ENCODE peak calls at places on chromosomes 12 and 14, in seven cellular contexts. One of them, this sample, is unnamed.

GRCh38 chr14:92323031-92323915 is at the start of gene SLC24A4:
- ATAC-seq in activated T-cell treated with anti-CD3 and anti-CD28 coated beads, Interleukin-2, amount 50 U/mL, for 72 hours: peak; percentile 60
- ATAC-seq in heart left ventricle: no peak
- ATAC-seq in memory B cell: no peak
- ATAC-seq in aorta: peak; percentile 47
- ATAC-seq in activated CD4-positive, CD25-positive, alpha-beta regulatory T cell treated with anti-CD3 and anti-CD28 coated beads, Interleukin-2, amount 50 U/mL, for 24 hours: no peak
- ATAC-seq in left cardiac atrium: peak; percentile 61
- ATAC-seq in this sample: no peak

GRCh38 chr14:35927727-35928126 is 101.6 kb downstream of the BRMS1L start:
- ATAC-seq in activated T-cell treated with anti-CD3 and anti-CD28 coated beads, Interleukin-2, amount 50 U/mL, for 72 hours: no peak
- ATAC-seq in heart left ventricle: no peak
- ATAC-seq in memory B cell: no peak
- ATAC-seq in aorta: no peak
- ATAC-seq in activated CD4-positive, CD25-positive, alpha-beta regulatory T cell treated with anti-CD3 and anti-CD28 coated beads, Interleukin-2, amount 50 U/mL, for 24 hours: no peak
- ATAC-seq in left cardiac atrium: no peak
- ATAC-seq in this sample: no peak

GRCh38 chr12:47715877-47716548 is 9.3 kb downstream of the ENDOU start:
- ATAC-seq in activated T-cell treated with anti-CD3 and anti-CD28 coated beads, Interleukin-2, amount 50 U/mL, for 72 hours: no peak
- ATAC-seq in heart left ventricle: peak; percentile 0
- ATAC-seq in memory B cell: no peak
- ATAC-seq in aorta: peak; percentile 8
- ATAC-seq in activated CD4-positive, CD25-positive, alpha-beta regulatory T cell treated with anti-CD3 and anti-CD28 coated beads, Interleukin-2, amount 50 U/mL, for 24 hours: no peak
- ATAC-seq in left cardiac atrium: no peak
- ATAC-seq in this sample: no peak

GRCh38 chr14:30656190-30656632 is 34.1 kb downstream of the SCFD1 start:
- ATAC-seq in activated T-cell treated with anti-CD3 and anti-CD28 coated beads, Interleukin-2, amount 50 U/mL, for 72 hours: no peak
- ATAC-seq in heart left ventricle: no peak
- ATAC-seq in memory B cell: peak; percentile 72
- ATAC-seq in aorta: peak; percentile 54
- ATAC-seq in activated CD4-positive, CD25-positive, alpha-beta regulatory T cell treated with anti-CD3 and anti-CD28 coated beads, Interleukin-2, amount 50 U/mL, for 24 hours: no peak
- ATAC-seq in left cardiac atrium: no peak
- ATAC-seq in this sample: peak; percentile 43

GRCh38 chr12:64584173-64584555 is 26.1 kb upstream of the RASSF3 start:
- ATAC-seq in activated T-cell treated with anti-CD3 and anti-CD28 coated beads, Interleukin-2, amount 50 U/mL, for 72 hours: no peak
- ATAC-seq in heart left ventricle: no peak
- ATAC-seq in memory B cell: no peak
- ATAC-seq in aorta: no peak
- ATAC-seq in activated CD4-positive, CD25-positive, alpha-beta regulatory T cell treated with anti-CD3 and anti-CD28 coated beads, Interleukin-2, amount 50 U/mL, for 24 hours: no peak
- ATAC-seq in left cardiac atrium: no peak
- ATAC-seq in this sample: no peak

GRCh38 chr12:28569698-28570411 is 379.6 kb downstream of the CCDC91 start:
- ATAC-seq in activated T-cell treated with anti-CD3 and anti-CD28 coated beads, Interleukin-2, amount 50 U/mL, for 72 hours: peak; percentile 83
- ATAC-seq in heart left ventricle: no peak
- ATAC-seq in memory B cell: no peak
- ATAC-seq in aorta: peak; percentile 66
- ATAC-seq in activated CD4-positive, CD25-positive, alpha-beta regulatory T cell treated with anti-CD3 and anti-CD28 coated beads, Interleukin-2, amount 50 U/mL, for 24 hours: peak; percentile 71
- ATAC-seq in left cardiac atrium: no peak
- ATAC-seq in this sample: peak; percentile 94

GRCh38 chr14:91439345-91439744 is 21.7 kb upstream of the CCDC88C start:
- ATAC-seq in activated T-cell treated with anti-CD3 and anti-CD28 coated beads, Interleukin-2, amount 50 U/mL, for 72 hours: no peak
- ATAC-seq in heart left ventricle: no peak
- ATAC-seq in memory B cell: no peak
- ATAC-seq in aorta: no peak
- ATAC-seq in activated CD4-positive, CD25-positive, alpha-beta regulatory T cell treated with anti-CD3 and anti-CD28 coated beads, Interleukin-2, amount 50 U/mL, for 24 hours: no peak
- ATAC-seq in left cardiac atrium: no peak
- ATAC-seq in this sample: no peak

GRCh38 chr12:10243803-10244520 is 31.3 kb downstream of the GABARAPL1 start:
- ATAC-seq in activated T-cell treated with anti-CD3 and anti-CD28 coated beads, Interleukin-2, amount 50 U/mL, for 72 hours: no peak
- ATAC-seq in heart left ventricle: no peak
- ATAC-seq in memory B cell: peak; percentile 41
- ATAC-seq in aorta: no peak
- ATAC-seq in activated CD4-positive, CD25-positive, alpha-beta regulatory T cell treated with anti-CD3 and anti-CD28 coated beads, Interleukin-2, amount 50 U/mL, for 24 hours: no peak
- ATAC-seq in left cardiac atrium: no peak
- ATAC-seq in this sample: no peak

GRCh38 chr14:50232276-50232642 is 881 bp upstream of the SOS2 start:
- ATAC-seq in activated T-cell treated with anti-CD3 and anti-CD28 coated beads, Interleukin-2, amount 50 U/mL, for 72 hours: no peak
- ATAC-seq in heart left ventricle: no peak
- ATAC-seq in memory B cell: no peak
- ATAC-seq in aorta: peak; percentile 8
- ATAC-seq in activated CD4-positive, CD25-positive, alpha-beta regulatory T cell treated with anti-CD3 and anti-CD28 coated beads, Interleukin-2, amount 50 U/mL, for 24 hours: no peak
- ATAC-seq in left cardiac atrium: peak; percentile 5
- ATAC-seq in this sample: no peak

GRCh38 chr12:47860279-47860841 is 40.7 kb upstream of the HDAC7 start:
- ATAC-seq in activated T-cell treated with anti-CD3 and anti-CD28 coated beads, Interleukin-2, amount 50 U/mL, for 72 hours: peak; percentile 96
- ATAC-seq in heart left ventricle: no peak
- ATAC-seq in memory B cell: no peak
- ATAC-seq in aorta: no peak
- ATAC-seq in activated CD4-positive, CD25-positive, alpha-beta regulatory T cell treated with anti-CD3 and anti-CD28 coated beads, Interleukin-2, amount 50 U/mL, for 24 hours: peak; percentile 95
- ATAC-seq in left cardiac atrium: no peak
- ATAC-seq in this sample: no peak

GRCh38 chr14:96532632-96533031 is 30.4 kb downstream of the PAPOLA start:
- ATAC-seq in activated T-cell treated with anti-CD3 and anti-CD28 coated beads, Interleukin-2, amount 50 U/mL, for 72 hours: no peak
- ATAC-seq in heart left ventricle: no peak
- ATAC-seq in memory B cell: no peak
- ATAC-seq in aorta: no peak
- ATAC-seq in activated CD4-positive, CD25-positive, alpha-beta regulatory T cell treated with anti-CD3 and anti-CD28 coated beads, Interleukin-2, amount 50 U/mL, for 24 hours: no peak
- ATAC-seq in left cardiac atrium: no peak
- ATAC-seq in this sample: no peak

GRCh38 chr14:91714805-91715204 is 17.1 kb downstream of the CATSPERB start:
- ATAC-seq in activated T-cell treated with anti-CD3 and anti-CD28 coated beads, Interleukin-2, amount 50 U/mL, for 72 hours: peak; percentile 76
- ATAC-seq in heart left ventricle: no peak
- ATAC-seq in memory B cell: no peak
- ATAC-seq in aorta: no peak
- ATAC-seq in activated CD4-positive, CD25-positive, alpha-beta regulatory T cell treated with anti-CD3 and anti-CD28 coated beads, Interleukin-2, amount 50 U/mL, for 24 hours: no peak
- ATAC-seq in left cardiac atrium: no peak
- ATAC-seq in this sample: no peak

GRCh38 chr14:71432334-71432733 is 499.9 kb upstream of the RGS6 start:
- ATAC-seq in activated T-cell treated with anti-CD3 and anti-CD28 coated beads, Interleukin-2, amount 50 U/mL, for 72 hours: no peak
- ATAC-seq in heart left ventricle: no peak
- ATAC-seq in memory B cell: no peak
- ATAC-seq in aorta: no peak
- ATAC-seq in activated CD4-positive, CD25-positive, alpha-beta regulatory T cell treated with anti-CD3 and anti-CD28 coated beads, Interleukin-2, amount 50 U/mL, for 24 hours: no peak
- ATAC-seq in left cardiac atrium: no peak
- ATAC-seq in this sample: no peak

GRCh38 chr12:48779869-48780268 is 9.0 kb downstream of the ADCY6 start:
- ATAC-seq in activated T-cell treated with anti-CD3 and anti-CD28 coated beads, Interleukin-2, amount 50 U/mL, for 72 hours: no peak
- ATAC-seq in heart left ventricle: peak; percentile 81
- ATAC-seq in memory B cell: no peak
- ATAC-seq in aorta: peak; percentile 86
- ATAC-seq in activated CD4-positive, CD25-positive, alpha-beta regulatory T cell treated with anti-CD3 and anti-CD28 coated beads, Interleukin-2, amount 50 U/mL, for 24 hours: no peak
- ATAC-seq in left cardiac atrium: peak; percentile 78
- ATAC-seq in this sample: peak; percentile 39

GRCh38 chr12:78088391-78088832 is 257.7 kb downstream of the NAV3 start:
- ATAC-seq in activated T-cell treated with anti-CD3 and anti-CD28 coated beads, Interleukin-2, amount 50 U/mL, for 72 hours: no peak
- ATAC-seq in heart left ventricle: no peak
- ATAC-seq in memory B cell: no peak
- ATAC-seq in aorta: no peak
- ATAC-seq in activated CD4-positive, CD25-positive, alpha-beta regulatory T cell treated with anti-CD3 and anti-CD28 coated beads, Interleukin-2, amount 50 U/mL, for 24 hours: no peak
- ATAC-seq in left cardiac atrium: no peak
- ATAC-seq in this sample: no peak

GRCh38 chr12:90298289-90298948 is 589.8 kb upstream of the ATP2B1 start:
- ATAC-seq in activated T-cell treated with anti-CD3 and anti-CD28 coated beads, Interleukin-2, amount 50 U/mL, for 72 hours: no peak
- ATAC-seq in heart left ventricle: no peak
- ATAC-seq in memory B cell: no peak
- ATAC-seq in aorta: no peak
- ATAC-seq in activated CD4-positive, CD25-positive, alpha-beta regulatory T cell treated with anti-CD3 and anti-CD28 coated beads, Interleukin-2, amount 50 U/mL, for 24 hours: no peak
- ATAC-seq in left cardiac atrium: no peak
- ATAC-seq in this sample: no peak

GRCh38 chr14:90406384-90406798 is 9.6 kb downstream of the CALM1 start:
- ATAC-seq in activated T-cell treated with anti-CD3 and anti-CD28 coated beads, Interleukin-2, amount 50 U/mL, for 72 hours: peak; percentile 27
- ATAC-seq in heart left ventricle: no peak
- ATAC-seq in memory B cell: no peak
- ATAC-seq in aorta: no peak
- ATAC-seq in activated CD4-positive, CD25-positive, alpha-beta regulatory T cell treated with anti-CD3 and anti-CD28 coated beads, Interleukin-2, amount 50 U/mL, for 24 hours: no peak
- ATAC-seq in left cardiac atrium: no peak
- ATAC-seq in this sample: no peak

GRCh38 chr14:55912344-55912743 is 205.9 kb upstream of the PELI2 start:
- ATAC-seq in activated T-cell treated with anti-CD3 and anti-CD28 coated beads, Interleukin-2, amount 50 U/mL, for 72 hours: no peak
- ATAC-seq in heart left ventricle: no peak
- ATAC-seq in memory B cell: no peak
- ATAC-seq in aorta: no peak
- ATAC-seq in activated CD4-positive, CD25-positive, alpha-beta regulatory T cell treated with anti-CD3 and anti-CD28 coated beads, Interleukin-2, amount 50 U/mL, for 24 hours: no peak
- ATAC-seq in left cardiac atrium: no peak
- ATAC-seq in this sample: no peak

GRCh38 chr12:53198470-53199110 is 8.5 kb downstream of the ITGB7 start:
- ATAC-seq in activated T-cell treated with anti-CD3 and anti-CD28 coated beads, Interleukin-2, amount 50 U/mL, for 72 hours: peak; percentile 27
- ATAC-seq in heart left ventricle: no peak
- ATAC-seq in memory B cell: no peak
- ATAC-seq in aorta: no peak
- ATAC-seq in activated CD4-positive, CD25-positive, alpha-beta regulatory T cell treated with anti-CD3 and anti-CD28 coated beads, Interleukin-2, amount 50 U/mL, for 24 hours: peak; percentile 16
- ATAC-seq in left cardiac atrium: no peak
- ATAC-seq in this sample: no peak

GRCh38 chr14:28323951-28324741 is 442.4 kb upstream of the FOXG1 start:
- ATAC-seq in activated T-cell treated with anti-CD3 and anti-CD28 coated beads, Interleukin-2, amount 50 U/mL, for 72 hours: no peak
- ATAC-seq in heart left ventricle: no peak
- ATAC-seq in memory B cell: no peak
- ATAC-seq in aorta: no peak
- ATAC-seq in activated CD4-positive, CD25-positive, alpha-beta regulatory T cell treated with anti-CD3 and anti-CD28 coated beads, Interleukin-2, amount 50 U/mL, for 24 hours: no peak
- ATAC-seq in left cardiac atrium: no peak
- ATAC-seq in this sample: no peak

GRCh38 chr14:95046711-95047681 is 110.3 kb downstream of the DICER1 start:
- ATAC-seq in activated T-cell treated with anti-CD3 and anti-CD28 coated beads, Interleukin-2, amount 50 U/mL, for 72 hours: no peak
- ATAC-seq in heart left ventricle: no peak
- ATAC-seq in memory B cell: no peak
- ATAC-seq in aorta: no peak
- ATAC-seq in activated CD4-positive, CD25-positive, alpha-beta regulatory T cell treated with anti-CD3 and anti-CD28 coated beads, Interleukin-2, amount 50 U/mL, for 24 hours: no peak
- ATAC-seq in left cardiac atrium: no peak
- ATAC-seq in this sample: peak; percentile 34

GRCh38 chr14:54322668-54323380 is 74.0 kb upstream of the CDKN3 start:
- ATAC-seq in activated T-cell treated with anti-CD3 and anti-CD28 coated beads, Interleukin-2, amount 50 U/mL, for 72 hours: no peak
- ATAC-seq in heart left ventricle: no peak
- ATAC-seq in memory B cell: no peak
- ATAC-seq in aorta: no peak
- ATAC-seq in activated CD4-positive, CD25-positive, alpha-beta regulatory T cell treated with anti-CD3 and anti-CD28 coated beads, Interleukin-2, amount 50 U/mL, for 24 hours: no peak
- ATAC-seq in left cardiac atrium: no peak
- ATAC-seq in this sample: no peak